ENCODE peak calls at places on chromosomes 7 and 10, in five cellular contexts. N is endothelial cell, Y is BJ, Z is GM12891, L is ureter. I is an unnamed sample.

GRCh38 chr10:131829156-131829930 is 71.5 kb upstream of the PPP2R2D start:
- DNase-seq in Z (no peak), N (no peak), L (no peak), Y (no peak), I (no peak)

GRCh38 chr7:5064391-5065106 is 18.9 kb downstream of the RBAK start:
- DNase-seq in Z (no peak), L (no peak), Y (no peak), N (no peak), I (no peak)

GRCh38 chr10:96478317-96478716 is 35.4 kb downstream of the TLL2 start:
- DNase-seq in N (no peak), Y (no peak), L (no peak), Z (no peak), I (no peak)

GRCh38 chr7:119896386-119896785 is 376.6 kb upstream of the KCND2 start:
- DNase-seq in Z (no peak), L (no peak), Y (no peak), N (no peak), I (no peak)

GRCh38 chr7:17660116-17660515 is 280.2 kb downstream of the SNX13 start:
- DNase-seq in L (no peak), N (no peak), Z (no peak), Y (peak; percentile 66), I (no peak)

GRCh38 chr10:97333351-97333600 is 1.3 kb downstream of the FRAT2 start:
- DNase-seq in N (no peak), Y (no peak), L (no peak), Z (no peak), I (no peak)

GRCh38 chr10:81109200-81109752 is 571.6 kb downstream of the SH2D4B start:
- DNase-seq in L (no peak), Z (no peak), Y (no peak), N (no peak), I (no peak)

GRCh38 chr10:72001026-72001380 is 36.8 kb downstream of the CHST3 start:
- DNase-seq in Z (no peak), Y (no peak), N (no peak), L (no peak), I (peak; percentile 62)

GRCh38 chr7:126574276-126574675 is 678.5 kb downstream of the GRM8 start:
- DNase-seq in Z (no peak), L (no peak), N (no peak), Y (no peak), I (no peak)

GRCh38 chr10:78916227-78916626 is 152.5 kb upstream of the ZMIZ1 start:
- DNase-seq in L (no peak), Y (no peak), Z (no peak), N (no peak), I (no peak)

GRCh38 chr7:20596653-20597052 is 18.8 kb upstream of the ABCB5 start:
- DNase-seq in L (no peak), Z (no peak), Y (peak; percentile 18), N (no peak), I (no peak)

GRCh38 chr7:42338231-42339222 is 101.5 kb upstream of the GLI3 start:
- DNase-seq in L (no peak), N (no peak), Z (no peak), Y (peak; percentile 98), I (no peak)

GRCh38 chr7:44743750-44744149 is 4.9 kb upstream of the ZMIZ2 start:
- DNase-seq in N (no peak), Y (no peak), L (no peak), Z (no peak), I (no peak)

GRCh38 chr7:25615603-25616002 is 387.3 kb upstream of the NPVF start:
- DNase-seq in L (no peak), N (no peak), Z (no peak), Y (no peak), I (no peak)